ENCODE peak calls at places on chromosomes 16 and 17, in four cellular contexts. R, N, D and I are unnamed samples.

GRCh38 chr16:5604770-5605169 is 507.2 kb upstream of the EEF2KMT start:
- DNase-seq in R (peak; percentile 4), N (no peak), D (no peak), I (no peak)

GRCh38 chr16:3810198-3810664 is 70.3 kb downstream of the CREBBP start:
- DNase-seq in R (no peak), N (no peak), D (no peak), I (no peak)

GRCh38 chr16:70429888-70430666 is 8.8 kb downstream of the ST3GAL2 start:
- DNase-seq in R (peak; percentile 78), N (no peak), D (no peak), I (no peak)

GRCh38 chr17:38564254-38564605 is 41.5 kb downstream of the SRCIN1 start:
- DNase-seq in R (no peak), N (no peak), D (no peak), I (no peak)

GRCh38 chr17:3960764-3961163 is 3.5 kb downstream of the ATP2A3 start:
- DNase-seq in R (peak; percentile 76), N (no peak), D (no peak), I (no peak)

GRCh38 chr17:9360610-9361571 is 214.7 kb downstream of the STX8 start:
- DNase-seq in R (peak; percentile 73), N (no peak), D (peak; percentile 58), I (peak; percentile 28)

GRCh38 chr17:64077409-64077808 is 52.5 kb downstream of the ERN1 start:
- DNase-seq in R (peak; percentile 67), N (no peak), D (no peak), I (no peak)

GRCh38 chr17:15051913-15052312 is 213.2 kb downstream of the PMP22 start:
- DNase-seq in R (no peak), N (no peak), D (no peak), I (no peak)

GRCh38 chr17:6059406-6059805 is 10.8 kb upstream of the WSCD1 start:
- DNase-seq in R (no peak), N (no peak), D (no peak), I (no peak)

GRCh38 chr16:20883554-20884239 is 16.5 kb downstream of the DCUN1D3 start:
- DNase-seq in R (no peak), N (no peak), D (no peak), I (no peak)

GRCh38 chr17:83145831-83146230 is 66.4 kb downstream of the METRNL start:
- DNase-seq in R (no peak), N (no peak), D (no peak), I (no peak)

GRCh38 chr17:19940722-19941464 is 36.7 kb downstream of the AKAP10 start:
- DNase-seq in R (no peak), N (no peak), D (no peak), I (no peak)

GRCh38 chr16:56275801-56276200 is 84.5 kb downstream of the GNAO1 start:
- DNase-seq in R (no peak), N (no peak), D (no peak), I (no peak)

GRCh38 chr17:41442772-41443171 is 2.0 kb upstream of the KRT38 start:
- DNase-seq in R (no peak), N (no peak), D (no peak), I (no peak)

GRCh38 chr16:48556210-48556912 is 53.6 kb downstream of the N4BP1 start:
- DNase-seq in R (no peak), N (no peak), D (no peak), I (no peak)

GRCh38 chr17:4600563-4600962 is 16.2 kb downstream of the SMTNL2 start:
- DNase-seq in R (no peak), N (no peak), D (peak; percentile 56), I (no peak)

GRCh38 chr17:66191607-66192377 is at the start of gene CEP112:
- DNase-seq in R (peak; percentile 74), N (peak; percentile 74), D (peak; percentile 91), I (peak; percentile 86)

GRCh38 chr17:44795928-44796327 is 34.2 kb downstream of the GJC1 start:
- DNase-seq in R (no peak), N (no peak), D (peak; percentile 13), I (no peak)

DNA sequence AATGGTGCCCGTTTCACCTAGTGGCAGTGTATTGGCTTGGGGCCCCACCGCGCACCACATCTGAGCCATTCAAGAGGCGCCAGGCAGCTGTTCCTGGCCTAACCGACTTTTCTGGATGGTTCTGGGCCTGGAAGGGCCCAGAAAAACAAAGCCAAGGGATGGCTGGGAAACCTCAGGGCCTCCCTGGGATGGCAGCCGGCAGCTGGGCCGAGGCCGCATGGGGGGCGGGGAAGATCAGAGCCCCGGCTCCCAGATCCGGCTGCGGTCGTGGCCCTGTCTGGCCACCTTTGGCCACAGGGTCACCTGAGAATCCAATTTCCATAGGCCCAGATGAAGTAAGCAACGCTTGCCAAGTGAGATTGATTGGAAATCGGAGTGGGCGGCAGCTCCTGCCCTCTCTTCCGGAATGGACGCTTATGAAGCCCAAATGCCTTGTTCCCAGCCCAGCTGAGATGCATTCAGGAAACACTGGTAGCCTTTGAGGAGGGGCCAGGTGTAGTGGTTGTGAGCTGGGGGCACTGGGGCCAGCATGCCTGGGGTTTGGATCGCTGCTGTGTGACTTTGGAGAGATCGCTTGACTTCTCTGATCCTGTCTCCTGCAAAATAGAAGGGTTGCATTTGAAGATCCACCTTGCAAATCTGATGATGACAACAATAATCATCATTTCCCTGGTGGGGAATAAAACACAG is 163.8 kb upstream of the GSE1 start:
- DNase-seq in R (no peak), N (no peak), D (no peak), I (no peak)
- TF ChIP-seq POLR2A in R (no peak), N (no peak), D (no peak), I (no peak)

GRCh38 chr16:72787519-72788268 is 260.2 kb downstream of the ZFHX3 start:
- DNase-seq in R (peak; percentile 87), N (peak; percentile 86), D (peak; percentile 68), I (peak; percentile 86)
- TF ChIP-seq POLR2A in R (peak; percentile 73), N (no peak), D (peak; percentile 59), I (no peak)

DNA sequence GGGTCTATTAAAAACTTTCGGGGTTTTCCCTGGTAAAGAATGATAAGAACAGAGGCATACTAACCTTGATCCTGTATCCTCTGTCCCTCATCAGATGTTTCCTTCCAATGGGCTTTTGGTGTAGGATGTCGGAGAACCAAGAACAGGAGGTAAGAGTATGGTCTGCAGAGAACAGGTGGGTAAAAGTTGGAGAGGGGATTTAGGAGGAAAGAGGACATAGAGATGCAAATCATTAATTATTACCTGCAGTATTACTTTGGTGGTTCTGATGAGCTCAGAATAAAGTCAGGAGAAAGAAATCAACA is 4.3 kb downstream of the SNX11 start:
- DNase-seq in R (no peak), N (no peak), D (no peak), I (no peak)
- TF ChIP-seq POLR2A in R (no peak), N (no peak), D (no peak), I (no peak)

DNA sequence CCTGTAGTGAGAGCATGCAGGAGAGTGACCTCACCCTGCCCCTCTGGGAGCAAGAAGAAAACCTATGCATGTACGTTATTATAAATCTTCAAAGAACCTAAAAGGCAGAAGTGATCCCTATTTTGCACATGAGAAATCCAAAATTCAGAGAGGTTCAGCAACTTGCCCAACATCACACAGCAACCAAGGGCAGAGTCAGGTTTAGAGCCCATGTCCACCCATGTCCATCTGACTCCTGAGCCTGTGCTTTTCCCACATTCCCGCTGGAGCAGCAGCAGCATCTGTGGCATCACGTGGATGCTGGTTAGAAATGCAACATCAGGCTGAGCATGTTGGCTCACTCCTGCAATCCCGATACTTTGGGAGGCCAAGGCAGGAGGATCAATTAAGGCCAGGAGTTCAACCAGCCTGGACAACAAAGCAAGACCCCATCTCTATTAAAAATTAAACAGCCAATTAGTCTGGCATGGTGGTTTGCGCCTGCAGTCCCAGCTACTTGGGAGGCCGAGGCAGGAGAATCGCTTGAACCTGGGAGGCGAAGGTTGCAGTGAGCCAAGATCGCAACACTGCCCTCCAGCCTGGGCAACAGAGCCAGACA is 26.3 kb downstream of the METTL22 start:
- DNase-seq in R (no peak), N (no peak), D (no peak), I (no peak)
- TF ChIP-seq POLR2A in R (no peak), N (no peak), D (no peak), I (no peak)

GRCh38 chr17:51279183-51279582 is 18.8 kb downstream of the UTP18 start:
- DNase-seq in R (no peak), N (no peak), D (no peak), I (no peak)
- TF ChIP-seq POLR2A in R (no peak), N (no peak), D (no peak), I (no peak)

GRCh38 chr17:60392845-60393702 is 1.1 kb upstream of the USP32 start:
- DNase-seq in R (peak; percentile 66), N (peak; percentile 80), D (no peak), I (peak; percentile 36)
- TF ChIP-seq POLR2A in R (peak; percentile 4), N (peak; percentile 44), D (no peak), I (no peak)

GRCh38 chr17:68035523-68036303 is at the start of gene KPNA2:
- DNase-seq in R (peak; percentile 92), N (peak; percentile 99), D (peak; percentile 94), I (peak; percentile 93)
- TF ChIP-seq POLR2A in R (peak; percentile 85), N (peak; percentile 97), D (peak; percentile 37), I (peak; percentile 91)

GRCh38 chr17:1716912-1717695 is 6.9 kb upstream of the TLCD2 start:
- DNase-seq in R (peak; percentile 97), N (peak; percentile 99), D (peak; percentile 88), I (peak; percentile 97)
- TF ChIP-seq POLR2A in R (peak; percentile 51), N (peak; percentile 62), D (peak; percentile 72), I (peak; percentile 24)

GRCh38 chr17:78923660-78924453 is 1.3 kb downstream of the TIMP2 start:
- DNase-seq in R (peak; percentile 84), N (peak; percentile 14), D (peak; percentile 70), I (peak; percentile 70)
- TF ChIP-seq POLR2A in R (peak; percentile 12), N (no peak), D (no peak), I (no peak)

GRCh38 chr17:42679001-42679491 is 2.3 kb upstream of the PLEKHH3 start:
- DNase-seq in R (peak; percentile 68), N (peak; percentile 28), D (peak; percentile 75), I (peak; percentile 82)

GRCh38 chr17:42679492-42680330 is 1.9 kb downstream of the CCR10 start:
- DNase-seq in R (peak; percentile 69), N (peak; percentile 82), D (peak; percentile 84), I (peak; percentile 53)

GRCh38 chr17:42677012-42677857 is 441 bp upstream of the PLEKHH3 start:
- DNase-seq in R (peak; percentile 100), N (peak; percentile 100), D (peak; percentile 100), I (peak; percentile 100)

GRCh38 chr17:42676424-42677011 is at the start of gene PLEKHH3:
- DNase-seq in R (no peak), N (no peak), D (no peak), I (no peak)

DNA sequence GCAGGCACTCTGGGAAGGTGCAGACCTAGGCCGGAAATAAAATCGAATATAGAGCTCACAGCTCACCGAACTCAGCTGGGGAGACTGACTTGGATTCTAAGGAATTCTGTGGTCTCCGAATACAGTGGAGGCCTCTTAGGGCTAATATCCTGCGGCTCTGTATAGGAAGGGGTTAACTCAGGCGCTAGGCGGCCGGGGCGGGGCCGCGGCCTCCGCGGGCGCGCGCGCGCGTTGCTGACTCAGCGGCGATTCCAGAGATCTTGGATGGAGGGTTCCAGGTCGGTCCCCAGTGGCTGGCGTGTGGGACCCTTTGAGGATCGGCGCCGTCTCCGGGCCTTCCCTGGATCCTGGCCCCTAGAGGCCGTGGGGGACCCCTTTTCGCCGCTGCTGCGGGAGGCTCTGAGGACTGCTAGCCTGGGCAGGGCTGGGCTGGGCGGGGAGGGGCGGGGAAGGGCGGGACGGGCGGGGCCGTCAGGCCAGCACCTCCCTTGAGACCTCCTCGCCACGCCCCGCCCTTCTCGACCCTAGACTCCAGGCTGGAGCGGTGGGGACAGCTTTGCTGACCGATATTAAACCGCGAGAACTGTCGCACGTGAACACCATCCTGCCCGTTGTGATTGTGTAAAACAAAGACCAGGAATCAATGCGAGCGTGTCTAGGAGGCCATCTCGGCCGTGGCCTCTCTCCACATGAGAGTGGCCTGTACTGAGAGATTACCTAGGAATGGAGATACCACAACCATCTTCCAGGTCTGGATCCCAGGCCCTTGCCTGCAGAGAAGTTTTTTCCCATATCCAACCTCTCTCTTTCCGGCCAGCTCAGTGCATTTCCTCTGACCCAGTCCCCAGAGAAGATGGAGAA is 1.4 kb upstream of the PLEKHH3 start:
- DNase-seq in R (peak; percentile 88), N (peak; percentile 81), D (peak; percentile 91), I (peak; percentile 98)
- TF ChIP-seq POLR2A in R (peak; percentile 72), N (peak; percentile 0), D (peak; percentile 63), I (peak; percentile 45)